ENCODE peak calls at places on chromosomes 2 and 18, in four cellular contexts. U is iris pigment epithelial cell, K is bronchial epithelial cell, F is left ventricle myocardium inferior. E is an unnamed sample.

GRCh38 chr2:138846216-138846821 is 66.1 kb upstream of the NXPH2 start:
- DNase-seq in F (no peak), U (peak), K (peak), E (peak)

GRCh38 chr2:45964226-45964841 is 312.9 kb downstream of the PRKCE start:
- DNase-seq in F (peak), U (peak), K (peak), E (peak)

GRCh38 chr2:184769038-184769437 is 170.7 kb downstream of the ZNF804A start:
- DNase-seq in K (peak), F (no peak), U (peak), E (no peak)

GRCh38 chr18:32629292-32629691 is 143.5 kb downstream of the KLHL14 start:
- DNase-seq in F (no peak), K (peak), U (no peak), E (no peak)

GRCh38 chr2:238061310-238062202 is 755 bp downstream of the SCLY start:
- DNase-seq in K (peak), U (peak), F (peak), E (peak)

GRCh38 chr2:178377046-178377445 is 73.9 kb downstream of the PRKRA start:
- DNase-seq in U (no peak), K (no peak), F (no peak), E (no peak)

GRCh38 chr2:38494394-38494793 is 108.3 kb downstream of the HNRNPLL start:
- DNase-seq in K (no peak), F (no peak), U (no peak), E (no peak)

GRCh38 chr2:160266078-160266551 is 66.0 kb upstream of the ITGB6 start:
- DNase-seq in U (no peak), K (no peak), F (no peak), E (no peak)